ENCODE peak calls at places on chromosomes 5 and 9, in five cellular contexts. N is mucosa of gallbladder, B is T-helper 17 cell, Y is NCI-H526 treated with DMSO at 0.1 percent for 48 hours, D is NCI-H1092 treated with DMSO at 0.1 percent for 48 hours. T is an unnamed sample.

GRCh38 chr5:58505502-58505901 is 14.3 kb downstream of the GAPT start:
- DNase-seq in N (no peak), B (no peak), Y (no peak), D (no peak), T (no peak)

GRCh38 chr9:18826248-18826647 is 206.8 kb downstream of the SAXO1 start:
- DNase-seq in N (no peak), B (no peak), Y (no peak), D (peak), T (no peak)

GRCh38 chr5:130166839-130167490 is 262.7 kb downstream of the CHSY3 start:
- DNase-seq in N (no peak), B (no peak), Y (no peak), D (no peak), T (no peak)

GRCh38 chr9:3181049-3181953 is 337.4 kb upstream of the PUM3 start:
- DNase-seq in N (peak), B (no peak), Y (peak), D (peak), T (peak)

GRCh38 chr9:118992813-118993747 is 376.2 kb downstream of the BRINP1 start:
- DNase-seq in N (peak), B (no peak), Y (no peak), D (no peak), T (no peak)

GRCh38 chr9:111914749-111915424 is 18.3 kb downstream of the UGCG start:
- DNase-seq in N (no peak), B (no peak), Y (no peak), D (peak), T (no peak)

GRCh38 chr5:37375091-37375490 is 4.0 kb upstream of the WDR70 start:
- DNase-seq in N (no peak), B (no peak), Y (no peak), D (no peak), T (no peak)

GRCh38 chr5:1388383-1388967 is 43.6 kb upstream of the CLPTM1L start:
- DNase-seq in N (no peak), B (no peak), Y (no peak), D (no peak), T (no peak)

GRCh38 chr9:28921857-28922500 is 1348.7 kb upstream of the C9orf72 start:
- DNase-seq in N (no peak), B (no peak), Y (no peak), D (no peak), T (no peak)

GRCh38 chr5:120368923-120369715 is 95.0 kb upstream of the PRR16 start:
- DNase-seq in N (peak), B (no peak), Y (no peak), D (no peak), T (no peak)

GRCh38 chr5:110590187-110590586 is 136.3 kb downstream of the TMEM232 start:
- DNase-seq in N (no peak), B (no peak), Y (no peak), D (peak), T (no peak)

GRCh38 chr9:104810421-104811339 is 46.8 kb downstream of the NIPSNAP3B start:
- DNase-seq in N (peak), B (no peak), Y (peak), D (peak), T (no peak)

GRCh38 chr5:149235841-149236240 is 35.8 kb upstream of the AFAP1L1 start:
- DNase-seq in N (no peak), B (no peak), Y (no peak), D (no peak), T (no peak)

GRCh38 chr5:134026521-134027202 is 21.9 kb upstream of the VDAC1 start:
- DNase-seq in N (peak), B (no peak), Y (peak), D (peak), T (peak)

GRCh38 chr5:80414113-80414512 is 6.2 kb downstream of the ZFYVE16 start:
- DNase-seq in N (no peak), B (no peak), Y (no peak), D (no peak), T (no peak)

GRCh38 chr9:134379774-134380431 is 53.6 kb downstream of the RXRA start:
- DNase-seq in N (no peak), B (no peak), Y (no peak), D (no peak), T (no peak)

GRCh38 chr5:114362197-114362976 is 517 bp downstream of the KCNN2 start:
- DNase-seq in N (no peak), B (no peak), Y (peak), D (peak), T (no peak)

GRCh38 chr5:68544656-68545565 is 329.4 kb downstream of the PIK3R1 start:
- DNase-seq in N (no peak), B (no peak), Y (no peak), D (no peak), T (no peak)

GRCh38 chr5:11791777-11792176 is 112.5 kb downstream of the CTNND2 start:
- DNase-seq in N (peak), B (no peak), Y (no peak), D (no peak), T (no peak)

GRCh38 chr9:8907863-8908262 is 1108.3 kb upstream of the DMAC1 start:
- DNase-seq in N (no peak), B (no peak), Y (no peak), D (no peak), T (no peak)

GRCh38 chr9:131577005-131578000 is 32.0 kb downstream of the PRRT1B start:
- DNase-seq in N (no peak), B (no peak), Y (no peak), D (no peak), T (no peak)

GRCh38 chr9:110526426-110526825 is 53.1 kb downstream of the SVEP1 start:
- DNase-seq in N (no peak), B (no peak), Y (no peak), D (no peak), T (no peak)

GRCh38 chr5:149488645-149489306 is 62.5 kb downstream of the CSNK1A1 start:
- DNase-seq in N (peak), B (no peak), Y (no peak), D (no peak), T (no peak)

GRCh38 chr5:77360381-77360780 is 131.7 kb downstream of the WDR41 start:
- DNase-seq in N (no peak), B (no peak), Y (no peak), D (no peak), T (no peak)

GRCh38 chr5:111774525-111774924 is 17.5 kb upstream of the NREP start:
- DNase-seq in N (peak), B (no peak), Y (no peak), D (no peak), T (no peak)

GRCh38 chr5:912356-913091 is 19.8 kb downstream of the TRIP13 start:
- DNase-seq in N (no peak), B (peak), Y (no peak), D (no peak), T (no peak)

GRCh38 chr9:76403352-76403751 is 9.1 kb upstream of the RFK start:
- DNase-seq in N (no peak), B (no peak), Y (peak), D (peak), T (peak)